ENCODE peak calls at places on chromosomes 12 and 14, in six cellular contexts. L, Y, O, C, F and H are unnamed samples.

GRCh38 chr14:65320661-65321308 is 91.7 kb upstream of the FUT8 start:
- DNase-seq in L (no peak), Y (no peak), O (no peak), C (no peak), F (no peak), H (no peak)

GRCh38 chr14:81427348-81428058 is 27.4 kb upstream of the STON2 start:
- DNase-seq in L (no peak), Y (no peak), O (no peak), C (no peak), F (no peak), H (peak; percentile 31)

GRCh38 chr12:6941786-6942185 is 1.8 kb upstream of the RNU7-1 start:
- DNase-seq in L (no peak), Y (no peak), O (no peak), C (no peak), F (no peak), H (no peak)

GRCh38 chr12:58774008-58774407 is 146.3 kb downstream of the LRIG3 start:
- DNase-seq in L (no peak), Y (no peak), O (no peak), C (no peak), F (no peak), H (no peak)

GRCh38 chr14:21097616-21098133 is 780 bp downstream of the ZNF219 start:
- DNase-seq in L (no peak), Y (no peak), O (no peak), C (peak; percentile 41), F (no peak), H (peak; percentile 58)

GRCh38 chr12:53053223-53054111 is 3.6 kb downstream of the TNS2 start:
- DNase-seq in L (no peak), Y (no peak), O (peak; percentile 86), C (peak; percentile 57), F (no peak), H (peak; percentile 94)

GRCh38 chr12:120252071-120252906 is 13.2 kb downstream of the PXN start:
- DNase-seq in L (no peak), Y (peak; percentile 50), O (no peak), C (no peak), F (no peak), H (no peak)

GRCh38 chr12:103827800-103828440 is 13.1 kb downstream of the NT5DC3 start:
- DNase-seq in L (no peak), Y (no peak), O (no peak), C (no peak), F (no peak), H (no peak)

GRCh38 chr14:85122690-85123089 is 407.3 kb upstream of the FLRT2 start:
- DNase-seq in L (no peak), Y (no peak), O (no peak), C (no peak), F (no peak), H (no peak)

GRCh38 chr14:104465482-104466390 is 113.8 kb upstream of the C14orf180 start:
- DNase-seq in L (no peak), Y (no peak), O (no peak), C (no peak), F (no peak), H (no peak)